ENCODE peak calls at places on chromosome 3, in seven cellular contexts. H, G, S, R, X, Z and L are unnamed samples.

GRCh38 chr3:16715281-16715680 is 110.1 kb upstream of the DAZL start:
- DNase-seq in H (no peak), G (no peak), S (no peak), R (no peak), X (no peak), Z (no peak), L (no peak)

GRCh38 chr3:159751754-159752153 is 236.9 kb upstream of the IL12A start:
- DNase-seq in H (no peak), G (no peak), S (no peak), R (no peak), X (no peak), Z (no peak), L (no peak)

GRCh38 chr3:11077466-11077865 is 76.8 kb upstream of the HRH1 start:
- DNase-seq in H (no peak), G (peak), S (no peak), R (no peak), X (peak), Z (no peak), L (no peak)

GRCh38 chr3:156782921-156783320 is 43.2 kb upstream of the LEKR1 start:
- DNase-seq in H (no peak), G (no peak), S (no peak), R (no peak), X (no peak), Z (no peak), L (no peak)

GRCh38 chr3:54836876-54837275 is 91.0 kb downstream of the LRTM1 start:
- DNase-seq in H (no peak), G (no peak), S (no peak), R (no peak), X (no peak), Z (no peak), L (no peak)

GRCh38 chr3:89227634-89228033 is 120.2 kb downstream of the EPHA3 start:
- DNase-seq in H (no peak), G (no peak), S (no peak), R (no peak), X (no peak), Z (no peak), L (no peak)

GRCh38 chr3:57082481-57082880 is 22.0 kb downstream of the SPATA12 start:
- DNase-seq in H (no peak), G (no peak), S (no peak), R (no peak), X (no peak), Z (no peak), L (no peak)

GRCh38 chr3:127629462-127630403 is 748 bp downstream of the PODXL2 start:
- DNase-seq in H (peak), G (no peak), S (peak), R (no peak), X (no peak), Z (no peak), L (peak)

GRCh38 chr3:70726096-70726745 is 413.8 kb upstream of the MDFIC2 start:
- DNase-seq in H (no peak), G (no peak), S (no peak), R (no peak), X (no peak), Z (no peak), L (no peak)

GRCh38 chr3:152915695-152916094 is 80.8 kb downstream of the P2RY1 start:
- DNase-seq in H (no peak), G (no peak), S (no peak), R (no peak), X (no peak), Z (no peak), L (no peak)

GRCh38 chr3:45872569-45872968 is 13.8 kb upstream of the CCR9 start:
- DNase-seq in H (no peak), G (no peak), S (no peak), R (no peak), X (no peak), Z (no peak), L (no peak)

GRCh38 chr3:99315896-99316295 is 322.5 kb upstream of the COL8A1 start:
- DNase-seq in H (no peak), G (no peak), S (no peak), R (no peak), X (no peak), Z (no peak), L (no peak)

GRCh38 chr3:159760056-159760455 is 228.6 kb upstream of the IL12A start:
- DNase-seq in H (no peak), G (no peak), S (no peak), R (no peak), X (no peak), Z (no peak), L (no peak)

GRCh38 chr3:79737530-79737929 is 30.3 kb downstream of the ROBO1 start:
- DNase-seq in H (no peak), G (peak), S (no peak), R (no peak), X (no peak), Z (no peak), L (no peak)

GRCh38 chr3:168794427-168794826 is 698.7 kb upstream of the GOLIM4 start:
- DNase-seq in H (no peak), G (no peak), S (no peak), R (no peak), X (peak), Z (no peak), L (no peak)

GRCh38 chr3:89113887-89114840 is 6.7 kb downstream of the EPHA3 start:
- DNase-seq in H (peak), G (peak), S (peak), R (no peak), X (peak), Z (peak), L (no peak)

GRCh38 chr3:149553781-149554451 is 79.4 kb downstream of the TM4SF4 start:
- DNase-seq in H (peak), G (no peak), S (no peak), R (no peak), X (peak), Z (peak), L (no peak)

GRCh38 chr3:15726881-15727280 is 70.9 kb downstream of the ANKRD28 start:
- DNase-seq in H (no peak), G (no peak), S (no peak), R (no peak), X (no peak), Z (no peak), L (no peak)

GRCh38 chr3:16423298-16423697 is 90.2 kb downstream of the RFTN1 start:
- DNase-seq in H (no peak), G (peak), S (no peak), R (no peak), X (no peak), Z (no peak), L (no peak)

GRCh38 chr3:129211772-129212171 is 28.1 kb upstream of the CNBP start:
- DNase-seq in H (peak), G (peak), S (no peak), R (peak), X (peak), Z (peak), L (no peak)

GRCh38 chr3:157618075-157618760 is 115.0 kb upstream of the VEPH1 start:
- DNase-seq in H (peak), G (peak), S (peak), R (peak), X (peak), Z (no peak), L (no peak)

GRCh38 chr3:8856721-8857120 is 87.3 kb upstream of the OXTR start:
- DNase-seq in H (no peak), G (no peak), S (no peak), R (no peak), X (peak), Z (no peak), L (no peak)

GRCh38 chr3:142444343-142444742 is 3.5 kb downstream of the XRN1 start:
- DNase-seq in H (no peak), G (no peak), S (no peak), R (no peak), X (no peak), Z (no peak), L (no peak)

GRCh38 chr3:73432021-73432722 is 192.6 kb downstream of the PDZRN3 start:
- DNase-seq in H (peak), G (no peak), S (no peak), R (peak), X (peak), Z (no peak), L (no peak)

GRCh38 chr3:157115069-157116006 is 44.6 kb downstream of the CCNL1 start:
- DNase-seq in H (no peak), G (no peak), S (no peak), R (no peak), X (peak), Z (no peak), L (no peak)

GRCh38 chr3:155323063-155323666 is 29.7 kb upstream of the STRIT1 start:
- DNase-seq in H (peak), G (peak), S (no peak), R (peak), X (peak), Z (no peak), L (no peak)

GRCh38 chr3:177835917-177836316 is 638.6 kb upstream of the TBL1XR1 start:
- DNase-seq in H (no peak), G (peak), S (no peak), R (no peak), X (peak), Z (no peak), L (no peak)

GRCh38 chr3:193998628-193999027 is 137.3 kb upstream of the HES1 start:
- DNase-seq in H (no peak), G (no peak), S (no peak), R (no peak), X (no peak), Z (no peak), L (no peak)

GRCh38 chr3:122281891-122282290 is 43.2 kb upstream of the CSTA start:
- DNase-seq in H (no peak), G (no peak), S (no peak), R (no peak), X (no peak), Z (no peak), L (no peak)

GRCh38 chr3:126194713-126195305 is 14.4 kb upstream of the ALDH1L1 start:
- DNase-seq in H (no peak), G (no peak), S (no peak), R (no peak), X (no peak), Z (no peak), L (no peak)

GRCh38 chr3:178603735-178604134 is 67.5 kb downstream of the KCNMB2 start:
- DNase-seq in H (no peak), G (no peak), S (no peak), R (no peak), X (no peak), Z (no peak), L (no peak)

GRCh38 chr3:4712109-4712508 is 219.0 kb downstream of the ITPR1 start:
- DNase-seq in H (no peak), G (peak), S (no peak), R (no peak), X (peak), Z (no peak), L (no peak)

GRCh38 chr3:158727499-158728377 is 4.5 kb downstream of the RARRES1 start:
- DNase-seq in H (peak), G (no peak), S (peak), R (peak), X (peak), Z (no peak), L (peak)

GRCh38 chr3:141366285-141367037 is 1.8 kb upstream of the ZBTB38 start:
- DNase-seq in H (peak), G (peak), S (no peak), R (peak), X (peak), Z (peak), L (no peak)
- TF ChIP-seq CTCF in H (no peak), G (peak), S (no peak), R (no peak), X (peak), Z (no peak), L (no peak)

GRCh38 chr3:76586471-76586870 is 453.4 kb upstream of the ROBO2 start:
- DNase-seq in H (no peak), G (no peak), S (no peak), R (no peak), X (no peak), Z (no peak), L (no peak)

GRCh38 chr3:76582632-76583378 is 457.1 kb upstream of the ROBO2 start:
- DNase-seq in H (no peak), G (no peak), S (no peak), R (no peak), X (no peak), Z (no peak), L (no peak)

GRCh38 chr3:76582098-76582497 is 457.8 kb upstream of the ROBO2 start:
- DNase-seq in H (no peak), G (no peak), S (no peak), R (no peak), X (no peak), Z (no peak), L (no peak)

DNA sequence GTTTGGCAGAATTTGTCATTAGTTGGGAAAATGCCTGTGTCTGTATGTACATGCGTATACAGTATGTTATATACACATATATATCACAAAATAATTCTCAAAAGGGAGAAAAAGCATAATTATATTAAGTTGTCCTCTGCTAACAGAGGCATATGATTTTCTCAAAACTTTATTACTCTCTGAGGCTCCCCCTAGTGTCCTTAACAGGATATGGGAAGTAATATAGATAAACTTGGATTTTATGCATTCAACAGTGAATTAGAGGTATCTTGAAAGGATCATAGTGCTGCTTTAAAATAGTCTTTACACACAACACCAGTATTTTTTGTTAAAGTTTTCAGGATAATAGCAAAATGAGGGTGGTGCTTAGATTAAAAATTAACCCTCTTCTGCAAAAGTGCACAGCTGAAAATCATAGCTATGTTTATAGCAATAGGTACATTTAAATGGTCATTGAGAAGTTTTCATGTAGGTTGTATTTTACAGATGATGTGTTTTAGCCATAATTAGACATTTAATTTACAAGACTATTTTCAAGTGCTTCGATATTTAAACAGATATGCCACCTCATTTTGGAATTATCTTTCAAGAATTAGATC is 454.0 kb upstream of the ROBO2 start:
- DNase-seq in H (no peak), G (no peak), S (no peak), R (peak), X (peak), Z (no peak), L (no peak)
- TF ChIP-seq CTCF in H (peak), G (peak), S (peak), R (peak), X (peak), Z (peak), L (no peak)

GRCh38 chr3:13571264-13571663 is 22.3 kb downstream of the FBLN2 start:
- DNase-seq in H (no peak), G (no peak), S (no peak), R (no peak), X (no peak), Z (no peak), L (no peak)
- TF ChIP-seq CTCF in H (no peak), G (no peak), S (no peak), R (no peak), X (no peak), Z (no peak), L (no peak)

DNA sequence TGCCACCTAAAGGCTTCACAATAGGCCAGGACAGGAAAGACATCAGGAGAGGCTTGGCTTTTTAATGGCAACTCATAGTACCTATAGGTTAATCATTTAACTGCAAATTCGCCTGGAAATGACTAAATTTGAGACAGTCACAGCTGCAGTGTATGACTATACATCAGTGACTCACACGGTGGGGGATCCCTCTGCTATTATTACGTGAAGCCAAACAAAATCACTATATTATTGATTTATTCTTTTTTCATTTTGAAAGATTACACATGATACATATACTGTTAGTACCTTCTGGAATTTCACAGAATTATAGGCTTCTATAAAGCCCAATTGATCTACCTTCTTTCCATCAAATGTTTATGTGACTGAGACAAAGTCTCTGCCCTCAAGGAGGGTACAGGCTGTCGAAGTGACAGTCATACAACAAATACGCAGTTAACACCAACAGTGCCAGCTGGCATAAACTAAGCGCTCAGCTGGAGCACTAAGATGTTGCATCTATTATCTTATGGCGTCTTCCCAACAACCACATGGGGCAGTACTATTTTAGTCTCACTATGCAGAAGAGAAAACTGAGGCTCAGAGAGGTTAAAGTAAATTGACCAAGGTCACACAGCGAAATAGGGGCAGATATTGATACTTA is 82.0 kb upstream of the LMOD3 start:
- DNase-seq in H (no peak), G (peak), S (no peak), R (peak), X (no peak), Z (no peak), L (no peak)
- TF ChIP-seq CTCF in H (no peak), G (peak), S (no peak), R (no peak), X (no peak), Z (no peak), L (no peak)

DNA sequence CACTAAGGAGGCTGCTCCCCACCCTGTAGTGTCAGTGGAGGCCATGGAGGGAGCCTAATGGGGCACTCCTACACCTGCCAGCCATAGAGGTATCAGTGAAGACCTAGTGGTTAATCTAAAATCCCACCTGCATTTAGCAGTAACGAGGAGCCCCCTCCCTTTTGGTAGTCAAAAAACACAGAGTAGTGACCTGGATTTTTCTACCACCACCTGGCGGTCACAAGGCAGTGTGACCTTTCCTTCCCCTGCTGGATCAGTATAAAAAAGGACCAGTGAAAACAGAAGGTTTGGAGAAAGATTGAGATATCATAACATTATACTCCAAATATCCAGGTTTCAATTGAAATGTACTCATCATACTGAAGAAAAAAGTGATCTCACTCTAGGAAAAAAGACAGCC is 241.2 kb downstream of the PYDC2 start:
- DNase-seq in H (no peak), G (no peak), S (no peak), R (no peak), X (no peak), Z (no peak), L (no peak)
- TF ChIP-seq CTCF in H (no peak), G (no peak), S (no peak), R (no peak), X (no peak), Z (no peak), L (no peak)

GRCh38 chr3:123568875-123569274 is 16.0 kb downstream of the HACD2 start:
- DNase-seq in H (no peak), G (no peak), S (no peak), R (no peak), X (no peak), Z (no peak), L (no peak)

GRCh38 chr3:123571264-123571972 is 13.4 kb downstream of the HACD2 start:
- DNase-seq in H (no peak), G (no peak), S (no peak), R (no peak), X (no peak), Z (no peak), L (no peak)

GRCh38 chr3:123568034-123568433 is 16.8 kb downstream of the HACD2 start:
- DNase-seq in H (no peak), G (no peak), S (no peak), R (no peak), X (no peak), Z (no peak), L (no peak)

GRCh38 chr3:123576119-123576518 is 8.7 kb downstream of the HACD2 start:
- DNase-seq in H (no peak), G (no peak), S (no peak), R (no peak), X (peak), Z (no peak), L (no peak)

DNA sequence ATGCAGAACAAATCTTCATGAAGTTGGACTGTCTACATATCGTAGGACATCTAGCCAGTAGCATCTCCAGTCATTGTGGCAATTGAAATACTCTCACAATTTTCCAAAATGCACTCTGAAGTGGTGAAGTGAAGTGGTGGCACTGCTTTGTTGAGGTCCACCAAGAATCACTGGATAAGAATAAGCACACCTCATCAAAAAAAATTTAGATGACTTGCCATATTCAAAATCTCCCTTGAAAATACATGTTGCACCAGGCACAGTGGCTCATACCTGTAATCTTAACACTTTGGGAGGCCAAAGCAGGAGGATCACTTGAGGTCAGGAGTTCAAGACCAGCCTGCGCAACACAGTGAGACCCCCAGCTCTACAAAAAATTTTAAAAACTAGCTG is 12.9 kb downstream of the HACD2 start:
- DNase-seq in H (no peak), G (no peak), S (no peak), R (no peak), X (no peak), Z (no peak), L (no peak)
- TF ChIP-seq CTCF in H (no peak), G (no peak), S (no peak), R (no peak), X (no peak), Z (no peak), L (no peak)

DNA sequence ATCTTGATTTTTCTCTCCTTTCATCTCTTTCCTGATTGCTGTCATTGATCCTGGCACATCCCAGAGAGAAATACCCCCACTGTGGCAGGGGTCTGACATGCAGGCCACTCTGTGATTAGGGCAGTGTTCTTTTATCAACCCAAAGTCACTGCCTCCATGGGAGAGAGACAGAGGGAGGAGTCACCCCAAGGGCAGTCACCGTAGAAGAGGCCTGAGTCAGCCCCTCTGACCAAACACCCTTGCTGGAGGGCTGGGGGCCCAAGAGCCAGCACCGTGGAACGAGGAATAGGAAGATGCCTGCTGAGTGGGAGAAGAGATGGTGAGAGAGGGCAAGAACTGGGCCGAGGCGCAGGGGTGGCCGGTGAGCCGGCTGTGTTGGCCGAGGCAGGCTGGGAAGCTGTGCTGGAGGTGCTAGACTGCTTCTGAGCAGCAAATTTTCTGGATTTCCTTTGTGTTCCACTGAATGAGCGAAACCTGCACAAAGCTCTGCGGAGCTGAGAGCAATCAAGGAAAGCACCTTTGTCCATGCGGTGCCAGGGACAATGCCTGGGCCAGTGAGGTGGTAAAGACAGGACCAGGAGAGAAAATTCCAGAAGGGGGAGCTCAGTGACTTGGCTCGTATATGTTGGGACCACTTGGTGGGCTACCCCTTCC is 103.8 kb downstream of the ADCY5 start:
- DNase-seq in H (no peak), G (no peak), S (no peak), R (no peak), X (no peak), Z (peak), L (no peak)
- TF ChIP-seq CTCF in H (no peak), G (no peak), S (no peak), R (no peak), X (no peak), Z (no peak), L (no peak)